ENCODE peak calls at places on chromosomes 2 and 18, in six cellular contexts. A is adrenal gland, I is SK-N-SH, X is H9, N is Peyer's patch, R is transverse colon. Y is an unnamed sample. For H3K4me1 and H3K9me3, the result is how much of the 10 kb centered on the place peaks cover.

GRCh38 chr2:33058716-33059451 is 112.1 kb downstream of the LTBP1 start:
- DNase-seq in I (no peak), X (no peak), A (no peak), R (no peak), N (no peak), Y (no peak)

GRCh38 chr2:70947556-70948184 is 12.0 kb downstream of the ATP6V1B1 start:
- DNase-seq in X (peak), I (peak), N (no peak), R (no peak), A (peak), Y (no peak)

GRCh38 chr18:25253136-25253535 is 98.8 kb downstream of the ZNF521 start:
- DNase-seq in N (no peak), A (no peak), I (no peak), R (no peak), X (no peak), Y (no peak)

GRCh38 chr2:65754219-65754618 is 321.8 kb upstream of the SPRED2 start:
- DNase-seq in R (no peak), A (no peak), I (no peak), X (no peak), N (no peak), Y (no peak)

GRCh38 chr2:161307676-161308075 is 549 bp upstream of the PSMD14 start:
- DNase-seq in A (no peak), X (no peak), I (no peak), R (no peak), N (no peak), Y (no peak)

GRCh38 chr18:31454066-31454708 is 6.6 kb downstream of the DSG3 start:
- DNase-seq in X (no peak), A (no peak), I (no peak), N (no peak), R (no peak), Y (no peak)

GRCh38 chr18:46466236-46467160 is 190.5 kb downstream of the LOXHD1 start:
- DNase-seq in R (no peak), N (no peak), X (peak), A (no peak), I (no peak), Y (no peak)

GRCh38 chr2:9484533-9484932 is 10.2 kb downstream of the IAH1 start:
- DNase-seq in R (no peak), N (no peak), X (no peak), I (no peak), A (no peak), Y (no peak)

GRCh38 chr18:66222174-66222573 is 381.7 kb downstream of the CDH19 start:
- DNase-seq in X (no peak), I (no peak), A (no peak), N (no peak), R (no peak), Y (no peak)

GRCh38 chr2:96665083-96665569 is 22.6 kb downstream of the FER1L5 start:
- DNase-seq in I (no peak), A (peak), N (no peak), X (no peak), R (no peak), Y (peak)

GRCh38 chr2:144942516-144943256 is 422.8 kb upstream of the ZEB2 start:
- DNase-seq in R (peak), X (no peak), N (peak), A (no peak), I (no peak), Y (no peak)

GRCh38 chr2:144943293-144943941 is 423.5 kb upstream of the ZEB2 start:
- DNase-seq in R (no peak), N (no peak), A (no peak), I (no peak), X (no peak), Y (no peak)

GRCh38 chr2:144939590-144939989 is 419.7 kb upstream of the ZEB2 start:
- DNase-seq in N (no peak), X (no peak), I (peak), R (no peak), A (no peak), Y (no peak)

GRCh38 chr2:144943986-144944385 is 424.1 kb upstream of the ZEB2 start:
- DNase-seq in R (no peak), A (no peak), N (no peak), X (no peak), I (no peak), Y (no peak)

DNA sequence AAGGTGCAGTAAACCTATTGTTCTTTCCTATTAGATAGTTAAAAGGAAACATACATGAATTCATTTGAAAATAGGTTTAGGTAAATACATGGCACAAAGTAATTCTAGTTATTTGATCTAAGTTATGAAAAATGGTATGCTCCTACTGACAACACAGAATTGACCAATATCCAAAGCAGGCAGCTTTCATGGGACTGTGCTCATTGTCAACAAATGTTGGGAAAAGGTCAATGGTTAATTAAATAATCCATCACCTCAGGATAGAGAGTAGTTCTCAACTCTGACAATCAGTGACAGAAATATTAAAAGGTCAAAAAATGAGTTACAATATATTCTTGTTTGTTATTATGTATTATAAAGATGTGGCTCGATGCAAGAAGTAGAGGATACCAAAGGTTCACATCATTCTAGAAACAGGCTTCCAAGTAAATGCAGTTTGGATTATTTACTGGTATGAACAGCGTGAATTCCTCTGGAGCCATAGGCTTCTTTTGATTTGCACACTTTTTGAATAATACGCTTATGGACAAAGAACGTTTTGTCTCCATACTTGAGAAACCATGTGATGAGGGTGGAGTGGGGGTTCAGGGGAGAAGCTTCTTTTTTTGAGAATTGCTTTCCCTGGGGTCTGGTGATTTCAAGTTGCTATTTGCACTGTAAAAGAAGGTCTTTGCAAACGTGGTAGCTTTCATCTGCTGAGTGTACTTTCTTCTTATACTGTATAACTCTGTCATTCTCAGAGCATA is 422.0 kb upstream of the ZEB2 start:
- DNase-seq in R (no peak), X (no peak), A (no peak), I (no peak), N (no peak), Y (no peak)
- H3K4me1 ChIP-seq in R (under half), X (under half), A (under half), I (under half), N (under half), Y (under half)

GRCh38 chr2:152335016-152335850 is at the start of gene FMNL2:
- DNase-seq in X (peak), A (peak), R (peak), I (peak), N (peak), Y (peak)
- TF ChIP-seq CTCF in X (no peak), A (no peak), R (no peak), I (peak), N (no peak), Y (no peak)

GRCh38 chr18:35841283-35841682 is 131.2 kb upstream of the RMP24 start:
- DNase-seq in N (no peak), R (no peak), X (no peak), I (no peak), A (no peak), Y (no peak)

GRCh38 chr18:35836932-35837331 is 135.5 kb upstream of the RMP24 start:
- DNase-seq in X (no peak), N (no peak), A (no peak), I (no peak), R (no peak), Y (no peak)

GRCh38 chr18:35835366-35835765 is 137.1 kb upstream of the RMP24 start:
- DNase-seq in X (no peak), N (no peak), A (no peak), I (no peak), R (no peak), Y (no peak)

GRCh38 chr18:35835838-35836237 is 136.6 kb upstream of the RMP24 start:
- DNase-seq in R (no peak), A (no peak), I (no peak), X (no peak), N (no peak), Y (no peak)

DNA sequence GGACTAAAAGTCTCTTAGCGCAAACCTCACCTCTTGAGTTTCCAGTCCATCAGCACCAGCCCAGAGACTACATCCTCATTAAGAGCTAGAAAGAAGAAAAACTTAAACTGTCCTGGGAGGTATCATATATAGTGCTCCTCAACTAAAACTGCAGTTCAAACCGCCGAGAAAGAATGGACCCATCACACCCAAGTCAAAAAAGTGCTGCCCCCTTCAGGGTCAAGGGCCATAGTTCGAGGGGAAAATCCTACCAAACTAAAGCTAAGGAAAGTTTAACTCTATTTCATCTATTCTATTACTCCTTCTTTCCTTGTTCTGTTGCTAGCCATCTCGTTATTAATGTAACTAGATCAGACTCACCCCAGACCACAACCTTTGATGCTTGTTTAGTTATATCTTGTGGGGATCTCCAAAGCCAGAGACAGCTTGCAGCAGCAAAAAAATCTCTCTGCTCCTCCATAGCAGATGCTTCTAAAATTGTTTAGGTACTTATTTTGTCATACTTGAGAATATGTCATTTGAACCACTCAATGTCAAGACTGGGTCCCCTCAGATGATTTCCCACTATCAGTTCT is 134.5 kb upstream of the RMP24 start:
- DNase-seq in N (no peak), X (no peak), R (no peak), A (no peak), I (no peak), Y (no peak)
- H3K9me3 ChIP-seq in N (under half), X (under half), R (under half), A (under half), I (under half), Y (under half)

GRCh38 chr2:213185147-213185822 is 33.9 kb upstream of the IKZF2 start:
- DNase-seq in X (no peak), I (no peak), R (no peak), N (no peak), A (no peak), Y (no peak)
- H3K4me1 ChIP-seq in X (under half), I (under half), R (under half), N (under half), A (under half), Y (under half)

GRCh38 chr2:238415036-238415764 is 11.5 kb upstream of the ASB1 start:
- DNase-seq in A (no peak), N (no peak), X (peak), I (no peak), R (no peak), Y (no peak)
- TF ChIP-seq CTCF in A (no peak), N (no peak), X (peak), I (no peak), R (no peak), Y (no peak)

GRCh38 chr2:160092445-160092844 is 30.0 kb upstream of the PLA2R1 start:
- DNase-seq in X (no peak), N (no peak), I (no peak), A (no peak), R (no peak), Y (no peak)
- H3K9me3 ChIP-seq in X (under half), N (under half), I (under half), A (under half), R (under half), Y (under half)

DNA sequence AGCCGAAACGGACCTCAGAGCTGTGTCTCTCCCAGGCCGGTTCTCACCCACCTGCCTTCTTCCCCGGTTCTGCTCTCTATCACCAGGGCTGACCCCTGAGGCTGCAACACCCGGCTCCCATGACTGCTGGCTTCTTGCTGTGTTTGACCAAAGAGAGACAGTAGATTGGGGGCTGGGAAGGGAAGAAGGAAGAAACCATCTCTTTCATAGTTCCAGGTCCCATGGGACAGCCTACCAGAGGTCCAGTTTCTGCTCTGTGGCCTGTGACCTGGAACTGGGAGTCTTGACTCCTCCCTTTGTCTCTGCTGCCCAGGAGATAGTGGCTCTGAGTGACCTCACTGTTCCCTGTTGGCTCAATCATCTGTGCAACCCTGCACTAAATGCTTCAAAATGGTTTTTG is 38.1 kb downstream of the ALPK2 start:
- DNase-seq in I (no peak), X (no peak), N (no peak), R (no peak), A (no peak), Y (no peak)
- H3K4me1 ChIP-seq in I (under half), X (under half), N (under half), R (under half), A (under half), Y (under half)

DNA sequence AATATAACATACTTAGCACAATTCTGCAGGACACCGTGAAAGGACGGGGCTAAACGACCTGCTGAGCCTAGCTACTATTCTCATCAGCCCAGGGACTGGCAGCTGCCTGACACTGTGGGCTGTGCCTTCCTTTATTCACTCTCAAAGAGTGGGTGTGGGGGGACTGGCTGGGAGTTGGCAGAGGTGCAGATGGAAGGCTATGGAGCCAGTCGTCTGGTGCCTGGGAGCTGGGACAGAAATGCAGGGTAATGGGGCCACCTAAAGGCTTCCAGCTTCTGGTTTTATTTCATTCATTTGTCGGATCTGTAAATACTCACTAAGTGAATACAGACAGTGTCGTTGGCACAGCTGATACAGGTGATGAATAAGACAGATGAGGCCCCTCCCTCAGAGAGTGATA is 56.0 kb upstream of the NFU1 start:
- DNase-seq in X (peak), A (no peak), N (peak), I (peak), R (peak), Y (no peak)
- TF ChIP-seq CTCF in X (no peak), A (no peak), N (no peak), I (no peak), R (no peak), Y (no peak)

Y was measured in lower lobe of right lung.